ENCODE peak calls at places on chromosomes 1 and 21, in nine cellular contexts. U is anterior cingulate cortex; N is stimulated activated CD4-positive, alpha-beta T cell treated with anti-CD3 and anti-CD28 coated beads, Interleukin-4, amount 100 ng/mL, for 48 hours; E is HTR-8/SVneo; H is left ventricle myocardium inferior; B is stimulated activated CD8-positive, alpha-beta memory T cell treated with anti-CD3 and anti-CD28 coated beads, Interleukin-7, amount 100 ng/mL, for 1 hour; S is naive thymus-derived CD4-positive, alpha-beta T cell; L is RKO; F is NCI-H1092. C is an unnamed sample.

GRCh38 chr1:102234753-102235359 is 238.1 kb upstream of the OLFM3 start:
- DNase-seq in U (no peak), N (no peak), E (no peak), H (no peak), B (no peak), S (no peak), L (no peak), F (no peak), C (no peak)

GRCh38 chr1:22131875-22132486 is 10.9 kb downstream of the WNT4 start:
- DNase-seq in U (no peak), N (peak), E (peak), H (no peak), B (peak), S (peak), L (no peak), F (peak), C (no peak)

GRCh38 chr1:23451452-23451851 is 26.9 kb upstream of the TCEA3 start:
- DNase-seq in U (no peak), N (no peak), E (no peak), H (no peak), B (no peak), S (no peak), L (no peak), F (no peak), C (no peak)

GRCh38 chr1:41366428-41367101 is 5.3 kb downstream of the FOXO6 start:
- DNase-seq in U (no peak), N (no peak), E (no peak), H (no peak), B (peak), S (peak), L (no peak), F (peak), C (no peak)

GRCh38 chr1:172545349-172546004 is 12.5 kb downstream of the SUCO start:
- DNase-seq in U (no peak), N (no peak), E (no peak), H (no peak), B (no peak), S (no peak), L (no peak), F (no peak), C (no peak)

GRCh38 chr21:36120304-36120902 is 14.5 kb upstream of the CBR3 start:
- DNase-seq in U (no peak), N (no peak), E (no peak), H (peak), B (no peak), S (no peak), L (no peak), F (no peak), C (no peak)

GRCh38 chr1:2973661-2974593 is 47.3 kb upstream of the ACTRT2 start:
- DNase-seq in U (no peak), N (no peak), E (no peak), H (no peak), B (no peak), S (no peak), L (no peak), F (no peak), C (no peak)

GRCh38 chr1:246971322-246971721 is 36.5 kb downstream of the ZNF695 start:
- DNase-seq in U (peak), N (peak), E (no peak), H (peak), B (no peak), S (peak), L (peak), F (no peak), C (no peak)

GRCh38 chr1:156741613-156741983 is 710 bp upstream of the MRPL24 start:
- DNase-seq in U (no peak), N (no peak), E (no peak), H (no peak), B (no peak), S (no peak), L (no peak), F (no peak), C (no peak)

GRCh38 chr1:179866616-179867015 is 11.0 kb downstream of the TOR1AIP2 start:
- DNase-seq in U (no peak), N (no peak), E (no peak), H (no peak), B (no peak), S (no peak), L (no peak), F (no peak), C (no peak)

GRCh38 chr1:22900451-22900850 is 72.2 kb downstream of the LACTBL1 start:
- DNase-seq in U (no peak), N (no peak), E (no peak), H (no peak), B (no peak), S (no peak), L (no peak), F (no peak), C (no peak)

GRCh38 chr1:7447093-7447492 is 324.0 kb upstream of the VAMP3 start:
- DNase-seq in U (no peak), N (no peak), E (no peak), H (no peak), B (no peak), S (no peak), L (no peak), F (peak), C (no peak)

GRCh38 chr1:96713649-96714048 is 7.9 kb upstream of the PTBP2 start:
- DNase-seq in U (no peak), N (no peak), E (no peak), H (no peak), B (no peak), S (no peak), L (no peak), F (no peak), C (no peak)

GRCh38 chr1:154420172-154420571 is 15.0 kb downstream of the IL6R start:
- DNase-seq in U (peak), N (no peak), E (peak), H (peak), B (no peak), S (no peak), L (peak), F (no peak), C (no peak)

GRCh38 chr1:72516826-72517225 is 234.5 kb upstream of the NEGR1 start:
- DNase-seq in U (no peak), N (no peak), E (no peak), H (no peak), B (no peak), S (no peak), L (no peak), F (no peak), C (no peak)

GRCh38 chr1:200314085-200314750 is 95.6 kb downstream of the ZNF281 start:
- DNase-seq in U (no peak), N (no peak), E (peak), H (no peak), B (no peak), S (no peak), L (no peak), F (no peak), C (no peak)

GRCh38 chr1:212447478-212447877 is 14.8 kb downstream of the NENF start:
- DNase-seq in U (no peak), N (no peak), E (no peak), H (no peak), B (no peak), S (no peak), L (no peak), F (no peak), C (no peak)

GRCh38 chr1:47367651-47368050 is 34.1 kb downstream of the CMPK1 start:
- DNase-seq in U (no peak), N (no peak), E (no peak), H (no peak), B (no peak), S (no peak), L (no peak), F (no peak), C (no peak)

GRCh38 chr1:154270833-154271232 is 1.6 kb upstream of the HAX1 start:
- DNase-seq in U (no peak), N (no peak), E (no peak), H (no peak), B (no peak), S (no peak), L (no peak), F (no peak), C (no peak)

GRCh38 chr21:17793675-17794123 is 25.5 kb downstream of the C21orf91 start:
- DNase-seq in U (no peak), N (no peak), E (no peak), H (no peak), B (no peak), S (no peak), L (no peak), F (no peak), C (no peak)

GRCh38 chr1:224329484-224329841 is 509 bp downstream of the NVL start:
- DNase-seq in U (no peak), N (no peak), E (no peak), H (no peak), B (no peak), S (no peak), L (no peak), F (no peak), C (no peak)

GRCh38 chr1:198529414-198529813 is 11.1 kb downstream of the ATP6V1G3 start:
- DNase-seq in U (no peak), N (no peak), E (peak), H (no peak), B (no peak), S (no peak), L (no peak), F (no peak), C (no peak)

GRCh38 chr1:10939654-10940450 is 72.6 kb upstream of the TARDBP start:
- DNase-seq in U (no peak), N (peak), E (no peak), H (no peak), B (no peak), S (no peak), L (no peak), F (no peak), C (no peak)

C was measured in cortex of kidney.